ENCODE peak calls at places on chromosome 19, in four cellular contexts. I, F, B and M are unnamed samples.

GRCh38 chr19:41186971-41187883 is 5.8 kb upstream of the CYP2S1 start:
- DNase-seq in I (no peak), F (no peak), B (no peak), M (no peak)

GRCh38 chr19:47056416-47056815 is 8.0 kb upstream of the TMEM160 start:
- DNase-seq in B (no peak), F (no peak), I (no peak), M (no peak)

GRCh38 chr19:6811906-6812305 is 39.4 kb downstream of the VAV1 start:
- DNase-seq in I (peak; percentile 82), F (no peak), B (no peak), M (no peak)

GRCh38 chr19:29524201-29524911 is 1.4 kb upstream of the VSTM2B start:
- DNase-seq in I (no peak), B (no peak), F (no peak), M (no peak)

GRCh38 chr19:14354445-14354844 is 26.8 kb upstream of the ADGRE5 start:
- DNase-seq in B (no peak), F (no peak), I (no peak), M (no peak)

GRCh38 chr19:52307275-52307674 is 10.3 kb downstream of the ZNF480 start:
- DNase-seq in B (no peak), I (peak; percentile 72), F (no peak), M (no peak)

GRCh38 chr19:15381429-15381828 is 1.8 kb upstream of the AKAP8 start:
- DNase-seq in B (no peak), I (no peak), F (no peak), M (no peak)

GRCh38 chr19:48569814-48570213 is 17.8 kb downstream of the SULT2B1 start:
- DNase-seq in F (no peak), I (no peak), B (no peak), M (no peak)

GRCh38 chr19:58229255-58229639 is 533 bp downstream of the ZNF544 start:
- DNase-seq in F (no peak), B (peak; percentile 36), I (peak; percentile 56), M (no peak)

GRCh38 chr19:5539431-5539833 is 28.3 kb downstream of the TINCR start:
- DNase-seq in B (peak; percentile 90), F (no peak), I (no peak), M (no peak)

GRCh38 chr19:35462476-35462953 is 14.5 kb downstream of the FFAR2 start:
- DNase-seq in F (no peak), I (no peak), B (no peak), M (peak; percentile 17)

GRCh38 chr19:12162513-12162881 is 399 bp upstream of the ZNF136 start:
- DNase-seq in I (no peak), B (no peak), F (no peak), M (no peak)

GRCh38 chr19:35755550-35756371 is 1.1 kb downstream of the HSPB6 start:
- DNase-seq in B (no peak), I (no peak), F (no peak), M (peak; percentile 63)

GRCh38 chr19:19530423-19530804 is 1.7 kb downstream of the YJEFN3 start:
- DNase-seq in B (no peak), F (no peak), I (no peak), M (no peak)

GRCh38 chr19:30881986-30882385 is 467.2 kb downstream of the TSHZ3 start:
- DNase-seq in B (no peak), I (no peak), F (no peak), M (no peak)

GRCh38 chr19:35264281-35265125 is 4.3 kb upstream of the USF2 start:
- DNase-seq in I (no peak), F (no peak), B (no peak), M (no peak)

GRCh38 chr19:14775855-14776254 is 2.5 kb downstream of the ADGRE2 start:
- DNase-seq in B (no peak), I (no peak), F (no peak), M (no peak)

GRCh38 chr19:45884682-45885555 is 1.0 kb downstream of the IRF2BP1 start:
- DNase-seq in F (no peak), I (no peak), B (peak; percentile 19), M (no peak)

GRCh38 chr19:48203794-48204628 is 33.5 kb downstream of the ZSWIM9 start:
- DNase-seq in I (peak; percentile 99), F (peak; percentile 94), B (peak; percentile 96), M (peak; percentile 86)

GRCh38 chr19:58334691-58335249 is 8.0 kb downstream of the ZSCAN22 start:
- DNase-seq in B (no peak), I (no peak), F (no peak), M (no peak)

GRCh38 chr19:43634068-43634467 is 5.6 kb downstream of the CADM4 start:
- DNase-seq in I (no peak), B (no peak), F (no peak), M (no peak)

GRCh38 chr19:31337007-31337914 is 12.0 kb downstream of the TSHZ3 start:
- DNase-seq in B (no peak), F (no peak), I (no peak), M (no peak)

GRCh38 chr19:38862321-38863059 is 12.7 kb upstream of the HNRNPL start:
- DNase-seq in B (no peak), F (no peak), I (peak; percentile 79), M (no peak)

GRCh38 chr19:46470376-46470775 is 987 bp downstream of the PNMA8A start:
- DNase-seq in I (no peak), F (no peak), B (no peak), M (no peak)

GRCh38 chr19:29761575-29762225 is 46.6 kb upstream of the C19orf12 start:
- DNase-seq in B (no peak), F (no peak), I (no peak), M (no peak)

GRCh38 chr19:51253088-51253806 is 2.4 kb downstream of the SIGLECL1 start:
- DNase-seq in I (no peak), B (no peak), F (no peak), M (no peak)

GRCh38 chr19:46176116-46176860 is 28.2 kb downstream of the IGFL2 start:
- DNase-seq in B (no peak), I (no peak), F (no peak), M (no peak)

GRCh38 chr19:50557009-50557613 is 11.1 kb downstream of the LRRC4B start:
- DNase-seq in I (no peak), F (no peak), B (no peak), M (no peak)

GRCh38 chr19:38298841-38299680 is 5.0 kb upstream of the C19orf33 start:
- DNase-seq in F (no peak), I (no peak), B (no peak), M (no peak)

GRCh38 chr19:16470911-16471811 is 609 bp downstream of the EPS15L1 start:
- DNase-seq in F (no peak), B (no peak), I (no peak), M (no peak)

GRCh38 chr19:47631681-47632446 is 22.9 kb downstream of the BICRA start:
- DNase-seq in F (no peak), I (no peak), B (no peak), M (no peak)

GRCh38 chr19:50949792-50950320 is 3.0 kb downstream of the KLK5 start:
- DNase-seq in F (no peak), I (no peak), B (no peak), M (no peak)

GRCh38 chr19:6710273-6711077 is 10.0 kb downstream of the C3 start:
- DNase-seq in B (no peak), I (no peak), F (no peak), M (no peak)

GRCh38 chr19:47377208-47377701 is 28.1 kb downstream of the DHX34 start:
- DNase-seq in B (no peak), I (no peak), F (no peak), M (no peak)

GRCh38 chr19:48508729-48509310 is 2.8 kb downstream of the LMTK3 start:
- DNase-seq in B (no peak), I (no peak), F (no peak), M (no peak)

GRCh38 chr19:45469835-45470146 is 2.0 kb downstream of the FOSB start:
- DNase-seq in F (no peak), I (no peak), B (peak; percentile 95), M (no peak)

GRCh38 chr19:11096210-11096841 is 7.1 kb downstream of the LDLR start:
- DNase-seq in F (no peak), B (no peak), I (no peak), M (no peak)

GRCh38 chr19:48365602-48366001 is 1.4 kb downstream of the SYNGR4 start:
- DNase-seq in F (no peak), B (no peak), I (no peak), M (no peak)

GRCh38 chr19:3481241-3482090 is 1.1 kb upstream of the SMIM24 start:
- DNase-seq in I (no peak), B (no peak), F (no peak), M (no peak)

GRCh38 chr19:3479819-3480215 is 508 bp downstream of the SMIM24 start:
- DNase-seq in F (no peak), B (no peak), I (peak; percentile 47), M (no peak)

GRCh38 chr19:3480383-3481091 is at the start of gene SMIM24:
- DNase-seq in I (no peak), B (no peak), F (no peak), M (no peak)

GRCh38 chr19:3482507-3483225 is 575 bp downstream of the SMIM44 start:
- DNase-seq in I (no peak), B (no peak), F (no peak), M (no peak)

DNA sequence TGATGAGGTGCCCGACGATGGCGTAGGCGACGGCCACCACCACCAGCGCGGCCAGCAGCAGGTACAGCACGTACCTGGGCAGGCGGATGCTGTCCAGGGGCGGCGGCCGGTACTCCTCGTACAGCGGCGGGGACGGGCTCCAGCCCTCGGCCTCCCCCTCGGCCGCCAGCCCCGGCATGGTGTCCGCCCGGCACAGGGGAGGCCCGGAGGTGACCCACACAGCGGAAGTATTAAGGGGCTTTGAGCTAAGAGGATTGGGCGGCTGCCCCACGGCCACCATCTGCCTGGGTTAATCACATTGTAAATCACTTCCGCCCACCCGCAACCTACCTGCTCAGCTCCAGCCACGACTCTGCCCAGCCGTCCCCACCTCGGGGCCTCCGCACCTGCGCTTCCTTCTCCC is at the start of gene SMIM44:
- DNase-seq in F (no peak), I (no peak), B (no peak), M (no peak)
- H3K27ac ChIP-seq in F (no peak within 1 kb of the TSS), I (no peak within 1 kb of the TSS), B (no peak within 1 kb of the TSS), M (no peak within 1 kb of the TSS)

GRCh38 chr19:27660428-27660827 is 1552.5 kb downstream of the UQCRFS1 start:
- DNase-seq in I (no peak), B (no peak), F (no peak), M (no peak)
- H3K9me3 ChIP-seq in I (peaks cover 25% of the 10 kb centered on the region), B (no peaks in the 10 kb centered on the region), F (no peaks in the 10 kb centered on the region), M (peaks cover 53% of the 10 kb centered on the region)

GRCh38 chr19:54881884-54882283 is 7.8 kb downstream of the FCAR start:
- DNase-seq in F (no peak), B (no peak), I (no peak), M (no peak)

GRCh38 chr19:54883228-54883627 is 9.2 kb downstream of the FCAR start:
- DNase-seq in F (no peak), B (no peak), I (no peak), M (no peak)

GRCh38 chr19:54882758-54883157 is 8.7 kb downstream of the FCAR start:
- DNase-seq in I (peak; percentile 24), F (no peak), B (no peak), M (no peak)
- TF ChIP-seq CTCF in I (no peak), F (no peak), B (no peak), M (no peak)

DNA sequence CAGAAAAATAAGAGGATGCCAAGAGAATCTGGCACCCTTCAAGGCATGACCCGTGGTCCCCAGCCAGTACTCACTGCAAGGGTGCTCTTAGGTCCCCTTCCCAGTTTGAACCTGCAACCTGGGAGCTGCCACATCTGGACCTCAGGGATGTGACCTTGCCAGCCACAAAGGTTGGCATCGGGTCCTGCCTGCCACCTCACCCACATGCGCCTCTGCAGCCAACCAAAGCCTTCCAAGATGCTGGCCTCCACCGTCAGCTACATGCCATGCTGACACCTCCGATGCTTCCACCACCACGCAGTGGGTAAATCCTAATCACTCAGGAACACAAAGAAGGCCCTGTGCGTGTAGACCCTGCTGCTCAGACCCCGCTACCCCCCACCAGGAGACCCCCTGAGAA is 35.1 kb downstream of the ELL start:
- DNase-seq in F (no peak), I (no peak), B (no peak), M (no peak)
- H3K27ac ChIP-seq in F (no peak overlapping the region), I (peak overlapping the region; percentile 89), B (no peak overlapping the region), M (no peak overlapping the region)